ENCODE peak calls at places on chromosomes 16 and 17, in six cellular contexts. R is HepG2, Z is IMR-90, S is HCT116, E is K562, K is endothelial cell of umbilical vein. P is an unnamed sample.

GRCh38 chr17:14902803-14903202 is 362.3 kb downstream of the PMP22 start:
- DNase-seq in E (no peak), R (no peak), S (no peak), K (no peak), Z (no peak), P (no peak)

GRCh38 chr17:77832180-77832560 is 126.3 kb upstream of the TNRC6C start:
- DNase-seq in R (no peak), Z (no peak), E (no peak), K (no peak), S (no peak), P (no peak)

GRCh38 chr17:72239548-72239947 is 118.7 kb downstream of the SOX9 start:
- DNase-seq in E (no peak), R (no peak), S (no peak), Z (no peak), K (no peak), P (no peak)

GRCh38 chr17:68455756-68456528 is 1.4 kb downstream of the WIPI1 start:
- DNase-seq in Z (peak), E (no peak), S (no peak), R (peak), K (no peak), P (no peak)

GRCh38 chr16:86824751-86825310 is 246.5 kb downstream of the FOXL1 start:
- DNase-seq in E (no peak), Z (peak), K (peak), R (no peak), S (no peak), P (no peak)

GRCh38 chr16:27771201-27771910 is 221.4 kb downstream of the KATNIP start:
- DNase-seq in Z (no peak), K (no peak), R (no peak), S (no peak), E (no peak), P (no peak)

GRCh38 chr17:60330731-60331130 is 61.2 kb downstream of the USP32 start:
- DNase-seq in E (no peak), K (no peak), S (no peak), R (no peak), Z (peak), P (no peak)

GRCh38 chr16:89326721-89327120 is 109.2 kb downstream of the ZNF778 start:
- DNase-seq in R (no peak), S (no peak), E (no peak), Z (no peak), K (no peak), P (no peak)

GRCh38 chr17:15273141-15273793 is 8.1 kb upstream of the PMP22 start:
- DNase-seq in K (no peak), Z (peak), R (no peak), S (no peak), E (no peak), P (no peak)

GRCh38 chr17:4001048-4001590 is 36.9 kb upstream of the ATP2A3 start:
- DNase-seq in S (no peak), Z (no peak), R (no peak), K (no peak), E (no peak), P (no peak)

DNA sequence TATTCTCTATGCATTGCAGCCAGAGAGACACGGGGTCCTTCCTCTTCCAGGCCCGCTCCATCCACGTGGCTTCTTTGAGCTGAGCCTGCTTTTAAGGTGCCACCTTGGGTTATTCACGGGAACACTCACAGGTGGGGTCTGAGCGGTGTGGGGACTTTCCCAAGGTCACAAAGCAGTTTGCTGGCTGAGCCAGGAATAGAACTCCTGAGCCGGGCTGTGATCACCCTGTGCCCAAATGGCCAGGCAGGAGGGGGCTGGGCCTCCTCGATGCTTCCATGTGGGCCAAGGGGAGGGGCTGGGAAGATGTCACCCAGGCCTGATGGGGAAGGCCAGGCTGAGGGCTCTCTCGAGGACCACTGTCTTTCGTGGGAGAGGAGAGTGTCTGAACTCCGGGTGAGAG is 13.0 kb upstream of the GSE1 start:
- DNase-seq in E (no peak), K (no peak), Z (no peak), S (no peak), R (no peak), P (no peak)
- H3K9ac ChIP-seq in E (no peak), K (no peak), Z (no peak), S (no peak), R (no peak), P (no peak)

GRCh38 chr16:74811911-74812310 is 37.3 kb upstream of the FA2H start:
- DNase-seq in Z (no peak), E (no peak), S (no peak), K (no peak), R (no peak), P (no peak)

GRCh38 chr16:74817851-74818250 is 43.2 kb upstream of the FA2H start:
- DNase-seq in S (no peak), E (no peak), R (no peak), Z (no peak), K (no peak), P (no peak)

DNA sequence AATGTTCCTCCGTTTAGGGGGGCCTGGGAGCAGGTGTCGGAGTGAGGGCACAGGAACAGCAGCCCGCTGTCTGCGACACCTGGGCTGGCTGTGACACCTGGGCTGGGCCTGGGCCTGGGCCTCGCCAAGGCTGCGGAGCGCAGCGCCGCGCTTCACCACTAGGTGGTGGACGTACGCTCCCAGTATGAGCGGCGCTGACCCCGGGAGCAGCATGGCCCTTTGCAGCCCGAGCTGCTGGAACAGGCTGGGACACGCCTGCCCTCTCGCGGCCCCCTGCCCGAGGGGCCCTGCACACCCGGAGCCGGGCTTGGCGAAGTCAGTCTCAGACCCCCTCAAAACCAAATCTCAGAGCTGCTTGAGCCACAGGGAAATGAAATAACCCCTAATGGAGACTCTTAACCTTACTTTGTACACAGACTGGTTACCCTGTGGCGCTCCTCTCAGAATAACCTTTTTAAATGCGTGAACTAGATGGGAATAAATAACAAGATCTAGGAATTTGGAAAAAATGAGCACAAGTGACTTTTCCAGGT is 38.6 kb upstream of the FA2H start:
- DNase-seq in S (peak), E (peak), R (peak), Z (peak), K (peak), P (peak)
- TF ChIP-seq POLR2A in S (no peak), E (no peak), R (no peak), Z (no peak), K (no peak), P (no peak)

GRCh38 chr16:31513126-31513525 is 4.9 kb upstream of the RUSF1 start:
- DNase-seq in Z (peak), E (no peak), K (no peak), S (no peak), R (no peak), P (no peak)
- H3K9ac ChIP-seq in Z (no peak), E (no peak), K (no peak), S (no peak), R (no peak), P (no peak)

GRCh38 chr17:63547083-63547523 is 3.2 kb upstream of the DCAF7 start:
- DNase-seq in K (no peak), R (no peak), Z (no peak), E (no peak), S (no peak), P (no peak)

GRCh38 chr17:63550816-63551639 is 751 bp downstream of the DCAF7 start:
- DNase-seq in E (peak), R (peak), Z (peak), K (peak), S (no peak), P (no peak)

GRCh38 chr17:63552211-63552610 is 1.9 kb downstream of the DCAF7 start:
- DNase-seq in Z (peak), R (no peak), S (no peak), K (peak), E (no peak), P (no peak)

GRCh38 chr17:63549289-63549945 is 860 bp upstream of the DCAF7 start:
- DNase-seq in K (no peak), E (peak), S (no peak), R (no peak), Z (no peak), P (no peak)

DNA sequence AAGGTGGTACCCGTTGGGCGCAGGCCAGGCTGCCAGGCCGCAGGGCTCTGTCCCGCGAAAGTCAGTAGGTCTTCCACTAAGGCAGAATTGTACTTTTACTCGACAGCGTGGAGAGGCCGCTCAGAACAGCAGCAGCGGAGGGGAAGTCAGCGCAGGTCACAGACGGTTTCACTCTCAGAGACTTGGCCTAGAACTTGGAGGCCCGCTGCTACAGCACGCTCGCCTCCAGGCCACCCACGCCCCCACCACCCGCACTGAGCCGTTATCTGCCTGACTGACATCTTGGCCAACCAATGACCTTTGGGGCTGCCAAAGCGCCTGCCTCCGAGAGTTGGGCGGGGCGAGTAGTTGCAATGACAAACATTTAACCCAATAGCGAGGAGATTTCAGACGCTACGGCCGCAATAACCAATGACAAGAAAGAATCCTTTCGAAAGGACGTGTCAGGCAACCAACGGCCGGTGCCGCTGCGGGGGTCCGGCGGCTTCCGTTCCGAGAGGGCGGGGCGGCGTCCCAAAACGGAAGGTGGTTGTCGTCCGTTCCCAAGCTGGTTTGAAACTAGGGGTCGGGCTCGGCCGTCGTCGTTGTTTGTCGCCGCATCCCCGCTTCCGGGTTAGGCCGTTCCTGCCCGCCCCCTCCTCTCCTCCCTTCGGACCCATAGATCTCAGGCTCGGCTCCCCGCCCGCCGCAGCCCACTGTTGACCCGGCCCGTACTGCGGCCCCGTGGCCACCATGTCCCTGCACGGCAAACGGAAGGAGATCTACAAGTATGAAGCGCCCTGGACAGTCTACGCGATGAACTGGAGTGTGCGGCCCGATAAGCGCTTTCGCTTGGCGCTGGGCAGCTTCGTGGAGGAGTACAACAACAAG is at the start of gene DCAF7:
- DNase-seq in R (peak), S (peak), E (peak), K (peak), Z (peak), P (peak)
- TF ChIP-seq POLR2A in R (peak), S (peak), E (peak), K (peak), Z (peak), P (peak)

DNA sequence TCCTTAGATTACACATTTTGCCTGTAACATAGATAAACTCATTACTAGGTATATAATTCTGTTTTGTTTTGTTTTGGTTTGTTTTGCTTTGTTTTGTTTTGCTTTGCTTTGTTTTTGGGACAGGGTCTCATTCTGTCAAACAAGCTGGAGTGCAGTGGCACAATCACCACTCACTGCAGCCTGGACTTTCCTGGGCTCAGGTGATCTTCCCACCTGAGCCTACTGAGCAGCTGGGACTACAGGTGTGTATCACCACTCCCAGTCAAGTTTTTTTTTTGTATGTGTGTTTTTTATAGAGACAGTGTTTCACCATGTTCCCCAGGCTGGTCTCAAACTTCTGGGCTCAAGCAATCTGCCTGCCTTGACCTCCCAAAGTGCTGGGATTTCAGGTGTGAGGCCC is 1.3 kb upstream of the CCL4L2 start:
- DNase-seq in Z (no peak), E (no peak), S (no peak), R (no peak), K (no peak), P (no peak)
- H3K9ac ChIP-seq in Z (no peak), E (no peak), S (no peak), R (no peak), K (no peak), P (no peak)

DNA sequence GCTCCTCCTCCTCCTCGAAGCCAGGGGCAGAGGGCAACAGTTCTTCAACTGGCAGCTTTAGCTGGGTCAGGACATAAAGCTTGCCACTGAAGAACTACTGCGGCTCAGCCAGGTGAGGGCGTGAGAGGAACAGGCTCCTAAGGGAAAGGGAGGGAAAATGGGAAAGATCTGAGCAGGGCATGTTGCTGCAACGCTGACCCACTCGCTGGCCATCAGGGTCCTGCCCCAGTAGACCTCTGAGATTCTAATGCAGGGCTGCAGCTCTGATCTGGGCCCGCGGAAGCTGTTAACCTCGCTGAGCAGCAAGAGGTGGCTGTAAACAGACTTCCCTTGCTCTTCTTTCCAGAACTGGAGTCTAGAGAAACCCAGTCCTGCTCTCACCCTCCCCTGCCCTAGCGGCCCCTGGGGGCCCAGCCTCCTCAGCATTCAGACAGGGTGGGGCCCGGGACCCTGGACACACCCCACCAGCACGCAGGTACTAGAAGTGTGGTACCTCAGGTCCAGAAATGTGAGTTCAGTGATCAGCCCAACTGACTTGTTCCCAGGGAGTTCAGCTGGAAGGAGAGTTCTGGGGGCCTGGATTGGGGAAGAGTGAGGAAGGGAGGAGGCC is 3.8 kb upstream of the TLCD2 start:
- DNase-seq in Z (peak), E (peak), R (peak), K (peak), S (peak), P (no peak)
- TF ChIP-seq POLR2A in Z (no peak), E (no peak), R (no peak), K (no peak), S (no peak), P (no peak)

GRCh38 chr17:50221500-50222480 is 20.4 kb upstream of the COL1A1 start:
- DNase-seq in R (no peak), S (no peak), E (no peak), K (no peak), Z (peak), P (no peak)
- H3K9ac ChIP-seq in R (no peak), S (no peak), E (no peak), K (no peak), Z (peak), P (no peak)

DNA sequence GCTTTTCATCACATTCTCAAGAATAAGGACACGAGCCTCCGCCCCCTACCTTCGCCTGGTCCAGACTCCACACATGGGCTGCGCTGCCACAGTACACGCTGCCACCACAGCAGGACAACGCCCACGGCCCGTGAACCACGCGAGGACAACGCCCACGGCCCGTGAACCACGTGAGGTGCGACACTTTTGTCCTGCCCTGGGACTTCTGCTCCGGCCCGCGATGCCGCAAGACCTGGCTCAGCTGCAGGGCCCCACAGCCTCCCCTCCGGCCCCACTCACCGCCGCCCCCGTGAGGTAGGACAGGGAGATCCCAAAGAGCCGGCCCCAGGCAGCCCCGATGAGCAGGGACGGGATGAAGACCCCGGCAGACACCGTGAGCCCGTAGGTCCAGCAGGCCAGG is 5.9 kb upstream of the CCDC154 start:
- DNase-seq in S (no peak), Z (no peak), R (no peak), E (no peak), K (no peak), P (peak)
- TF ChIP-seq POLR2A in S (no peak), Z (no peak), R (no peak), E (no peak), K (no peak), P (no peak)

GRCh38 chr16:6558661-6559060 is 774.0 kb upstream of the RBFOX1 start:
- DNase-seq in E (no peak), R (no peak), Z (no peak), S (no peak), K (no peak), P (no peak)
- H3K9ac ChIP-seq in E (no peak), R (no peak), Z (no peak), S (no peak), K (no peak), P (no peak)

P was measured in H1.